ENCODE peak calls at places on chromosomes 4 and X, in four cellular contexts. B is foreskin fibroblast; W is activated T-helper 1 cell treated with anti-CD3 and anti-CD28 coated beads, Interleukin-12 subunit alpha, Interleukin-12 subunit beta, Interleukin-2, Interleukin-4 antibody, amounts not matched to agents 30 ng/mL and 10 ng/mL and 1 ng/mL, durations not matched to agents 14 hours and 24 hours and 36 hours; N is SK-N-SH. D is an unnamed sample.

GRCh38 chr4:40621592-40622512 is 7.8 kb downstream of the RBM47 start:
- DNase-seq in B (peak), N (no peak), W (no peak), D (peak)

GRCh38 chrX:119685225-119686066 is 7.5 kb downstream of the SEPTIN6 start:
- DNase-seq in B (no peak), W (no peak), N (no peak), D (no peak)

GRCh38 chrX:15056044-15056443 is 182.8 kb downstream of the MOSPD2 start:
- DNase-seq in N (no peak), W (no peak), B (no peak), D (no peak)

GRCh38 chrX:30301203-30301602 is 8.0 kb downstream of the NR0B1 start:
- DNase-seq in B (no peak), W (no peak), N (no peak), D (no peak)

GRCh38 chr4:83582289-83582756 is 46.4 kb downstream of the GPAT3 start:
- DNase-seq in B (peak), N (no peak), W (no peak), D (peak)

GRCh38 chrX:67543818-67544217 is at the start of gene AR:
- DNase-seq in B (peak), N (peak), W (no peak), D (no peak)

GRCh38 chr4:8350326-8350725 is 80.8 kb downstream of the HTRA3 start:
- DNase-seq in N (no peak), B (no peak), W (no peak), D (no peak)

GRCh38 chrX:30906726-30907125 is 17.7 kb upstream of the TAB3 start:
- DNase-seq in W (no peak), N (no peak), B (peak), D (no peak)

GRCh38 chrX:9320940-9321339 is 143.9 kb upstream of the TBL1X start:
- DNase-seq in W (no peak), B (no peak), N (no peak), D (no peak)

GRCh38 chrX:124145749-124146148 is 184.2 kb downstream of the STAG2 start:
- DNase-seq in B (no peak), W (no peak), N (no peak), D (no peak)

GRCh38 chr4:101790521-101791188 is at the start of gene BANK1:
- DNase-seq in W (peak), N (peak), B (no peak), D (no peak)

GRCh38 chr4:15020502-15021286 is 18.4 kb downstream of the CPEB2 start:
- DNase-seq in B (no peak), N (peak), W (no peak), D (no peak)

GRCh38 chr4:26263165-26263564 is 57.6 kb upstream of the RBPJ start:
- DNase-seq in N (peak), B (no peak), W (no peak), D (no peak)

GRCh38 chr4:87865288-87865687 is 32.5 kb downstream of the MEPE start:
- DNase-seq in B (no peak), W (no peak), N (no peak), D (no peak)

GRCh38 chr4:3416270-3416669 is 25.5 kb upstream of the HGFAC start:
- DNase-seq in W (no peak), B (no peak), N (no peak), D (no peak)